ENCODE peak calls at places on chromosomes 13 and 19, in six cellular contexts. B is A549, W is Peyer's patch, S is adrenal gland, M is IMR-90, V is tibial nerve. J is an unnamed sample. For H3K4me1, the result is how much of the 10 kb centered on the place peaks cover.

GRCh38 chr19:10295305-10295846 is 5.6 kb downstream of the ICAM5 start:
- DNase-seq in B (no peak), W (peak), S (no peak), M (no peak), V (no peak), J (no peak)

GRCh38 chr19:37933965-37934364 is 27.0 kb downstream of the SIPA1L3 start:
- DNase-seq in B (no peak), W (peak), S (no peak), M (peak), V (no peak), J (peak)

GRCh38 chr19:1295169-1296012 is 9.7 kb downstream of the EFNA2 start:
- DNase-seq in B (no peak), W (no peak), S (no peak), M (no peak), V (no peak), J (no peak)

GRCh38 chr19:32224371-32225244 is 120.8 kb upstream of the ZNF507 start:
- DNase-seq in B (peak), W (peak), S (peak), M (peak), V (peak), J (peak)

GRCh38 chr19:7395360-7395781 is 46.6 kb downstream of the ARHGEF18 start:
- DNase-seq in B (no peak), W (no peak), S (no peak), M (no peak), V (no peak), J (no peak)

GRCh38 chr19:55304980-55305379 is 20.2 kb downstream of the TMEM150B start:
- DNase-seq in B (no peak), W (no peak), S (no peak), M (no peak), V (no peak), J (no peak)

GRCh38 chr19:47609885-47610545 is 1.1 kb downstream of the BICRA start:
- DNase-seq in B (no peak), W (peak), S (peak), M (peak), V (no peak), J (peak)

GRCh38 chr19:38028913-38029565 is 122.0 kb downstream of the SIPA1L3 start:
- DNase-seq in B (no peak), W (no peak), S (no peak), M (peak), V (no peak), J (no peak)

GRCh38 chr13:113664751-113665581 is 2.1 kb upstream of the GRK1 start:
- DNase-seq in B (no peak), W (peak), S (no peak), M (no peak), V (peak), J (peak)

GRCh38 chr13:101398191-101398590 is 18.1 kb downstream of the NALCN start:
- DNase-seq in B (no peak), W (no peak), S (no peak), M (peak), V (no peak), J (no peak)

GRCh38 chr13:110274687-110275086 is 32.3 kb downstream of the COL4A1 start:
- DNase-seq in B (no peak), W (peak), S (no peak), M (no peak), V (no peak), J (no peak)

GRCh38 chr13:44128522-44128921 is 245.1 kb upstream of the SERP2 start:
- DNase-seq in B (no peak), W (no peak), S (peak), M (peak), V (no peak), J (no peak)

GRCh38 chr19:1864480-1865171 is 1.2 kb upstream of the KLF16 start:
- DNase-seq in B (no peak), W (peak), S (peak), M (peak), V (no peak), J (peak)

GRCh38 chr13:27960362-27961226 is 8.5 kb downstream of the CDX2 start:
- DNase-seq in B (peak), W (peak), S (no peak), M (no peak), V (no peak), J (peak)

GRCh38 chr13:27962982-27963381 is 6.1 kb downstream of the CDX2 start:
- DNase-seq in B (no peak), W (peak), S (no peak), M (no peak), V (no peak), J (no peak)

GRCh38 chr13:27959976-27960361 is 9.1 kb downstream of the CDX2 start:
- DNase-seq in B (no peak), W (no peak), S (no peak), M (no peak), V (no peak), J (no peak)

GRCh38 chr13:27961227-27962085 is 7.7 kb downstream of the CDX2 start:
- DNase-seq in B (no peak), W (no peak), S (no peak), M (no peak), V (no peak), J (no peak)

DNA sequence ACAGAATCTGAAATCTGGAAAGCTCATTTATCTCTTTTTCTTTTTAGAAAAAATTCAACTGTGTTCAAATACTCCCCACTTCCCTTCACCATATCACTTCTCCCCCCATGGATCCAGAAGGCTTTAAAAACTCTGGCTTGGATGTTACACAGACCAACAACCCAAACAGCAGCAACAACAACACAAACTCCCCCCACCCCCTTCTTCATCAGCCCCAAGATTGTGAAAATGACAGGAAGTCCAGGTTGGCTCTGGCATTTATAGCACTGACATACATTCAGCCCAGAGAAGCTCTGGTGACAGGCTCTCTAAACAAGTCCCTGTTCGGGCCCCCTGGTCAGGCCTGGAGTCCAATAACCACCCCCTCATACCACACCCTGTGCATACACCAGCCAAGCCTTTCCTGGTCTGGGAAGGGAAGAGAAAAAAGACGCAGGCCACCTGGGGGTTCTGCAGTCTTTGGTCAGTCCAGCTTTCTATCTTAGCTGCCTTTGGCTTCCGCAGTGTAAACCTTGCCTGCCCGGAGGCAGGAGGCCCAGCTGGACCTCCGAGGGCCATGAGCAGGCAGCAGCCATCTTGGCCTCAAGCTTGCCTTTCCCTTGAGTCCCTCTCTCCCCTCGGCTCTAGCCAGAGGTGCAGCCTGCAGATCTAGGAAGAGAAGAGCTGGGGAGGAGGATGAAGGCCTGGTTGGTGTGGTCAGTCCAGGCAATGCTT is 6.8 kb downstream of the CDX2 start:
- DNase-seq in B (no peak), W (no peak), S (no peak), M (no peak), V (no peak), J (no peak)
- H3K4me1 ChIP-seq in B (under half), W (under half), S (under half), M (under half), V (under half), J (under half)

GRCh38 chr13:45441633-45442032 is 23.1 kb upstream of the COG3 start:
- DNase-seq in B (no peak), W (no peak), S (no peak), M (peak), V (no peak), J (peak)
- TF ChIP-seq CTCF in B (no peak), W (no peak), S (peak), M (no peak), V (no peak), J (peak)

DNA sequence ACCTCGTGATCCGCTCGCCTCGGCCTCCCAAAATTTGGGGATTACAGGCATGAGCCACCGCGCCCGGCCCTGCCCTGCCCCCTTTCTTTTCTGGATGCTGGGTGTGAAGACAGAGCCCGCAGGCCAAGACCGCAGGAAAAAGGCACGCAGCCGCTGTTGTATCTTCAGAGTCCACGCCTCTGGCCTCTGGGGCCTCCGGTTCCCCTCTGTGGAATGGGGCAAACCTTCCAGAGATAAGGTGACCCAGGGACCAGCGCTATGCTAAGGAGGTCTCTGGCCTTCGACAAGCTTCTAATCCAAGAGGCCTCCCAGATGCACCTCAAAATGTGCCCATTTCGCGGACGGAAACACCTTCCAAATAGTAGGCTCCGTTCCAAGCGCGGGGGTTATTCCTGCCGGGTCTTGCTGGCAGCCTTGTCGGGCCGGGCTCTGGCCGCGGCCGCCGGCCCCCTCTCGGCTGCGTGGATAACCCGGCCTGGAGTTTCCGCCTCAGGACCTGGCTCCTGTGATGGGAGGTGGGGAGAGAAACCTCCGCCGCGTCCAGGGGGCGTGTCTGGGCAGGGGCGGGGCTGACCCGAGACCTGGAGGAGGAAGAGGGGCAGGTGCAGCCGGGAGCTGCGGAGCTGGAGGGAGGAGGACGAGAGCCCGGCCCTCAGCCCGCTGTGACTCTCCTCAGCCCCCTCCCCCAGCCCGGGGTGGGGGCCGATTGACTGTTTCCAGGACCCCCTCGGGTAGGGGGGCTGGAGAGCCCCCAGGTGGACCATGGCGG is 13.1 kb downstream of the TJP3 start:
- DNase-seq in B (peak), W (peak), S (peak), M (peak), V (no peak), J (peak)
- TF ChIP-seq POLR2A in B (no peak), W (peak), S (no peak), M (no peak), V (no peak), J (peak)

DNA sequence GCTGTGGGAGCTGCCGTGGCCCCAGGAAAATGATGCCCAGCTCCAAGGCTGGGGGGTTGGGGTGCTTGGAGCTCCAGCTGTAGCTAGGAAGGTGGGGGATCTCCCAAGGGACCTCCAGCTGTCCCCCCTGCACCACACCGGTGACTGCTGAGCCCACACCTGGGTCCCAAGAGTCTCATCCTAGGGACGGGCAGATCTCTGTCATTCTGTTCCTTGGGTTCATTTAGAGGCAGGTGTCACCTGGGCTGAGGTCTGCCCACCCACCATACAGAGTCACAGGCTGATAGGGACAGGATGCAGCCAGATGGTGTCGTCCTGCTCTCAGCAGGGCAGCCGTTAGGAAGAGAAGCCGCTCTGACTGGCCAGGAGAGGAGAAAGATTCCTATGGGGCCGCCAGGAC is 5.3 kb downstream of the F2RL3 start:
- DNase-seq in B (no peak), W (peak), S (no peak), M (no peak), V (no peak), J (no peak)
- H3K4me1 ChIP-seq in B (under half), W (under half), S (under half), M (under half), V (under half), J (under half)

J was measured in right lobe of liver.